ENCODE peak calls at places on chromosome 2, in nine cellular contexts. I is CD8-positive, alpha-beta memory T cell; C is trophoblast cell; L is islet precursor cell; T is stimulated activated CD4-positive, alpha-beta T cell treated with anti-CD3 and anti-CD28 coated beads, Interleukin-15, amount 100 ng/mL, for 1 hour; E is mesendoderm; O is BJ; U is H7; A is foreskin fibroblast. X is an unnamed sample.

GRCh38 chr2:69291004-69291650 is 95.9 kb downstream of the GFPT1 start:
- DNase-seq in U (no peak), I (no peak), O (no peak), C (no peak), E (no peak), L (no peak), A (no peak), T (no peak), X (no peak)

GRCh38 chr2:228681426-228681825 is 499.9 kb upstream of the SPHKAP start:
- DNase-seq in I (no peak), A (peak; percentile 49), U (peak; percentile 18), T (no peak), C (peak; percentile 68), L (no peak), E (peak; percentile 68), O (no peak), X (no peak)

GRCh38 chr2:159516241-159516758 is 100.0 kb downstream of the BAZ2B start:
- DNase-seq in E (peak; percentile 82), O (peak; percentile 12), U (peak; percentile 19), C (peak; percentile 43), L (no peak), A (no peak), I (peak; percentile 49), T (no peak), X (peak; percentile 5)

GRCh38 chr2:182858671-182859070 is 7.8 kb downstream of the FRZB start:
- DNase-seq in U (no peak), C (no peak), A (no peak), I (no peak), L (no peak), E (no peak), T (no peak), O (no peak), X (no peak)

GRCh38 chr2:41935004-41935401 is 112.8 kb upstream of the PKDCC start:
- DNase-seq in U (no peak), A (no peak), O (no peak), T (no peak), L (no peak), E (no peak), I (no peak), C (no peak), X (no peak)

GRCh38 chr2:9336534-9337354 is 86.6 kb downstream of the ITGB1BP1 start:
- DNase-seq in E (no peak), I (no peak), C (no peak), L (no peak), A (peak; percentile 94), U (no peak), O (peak; percentile 72), T (no peak), X (peak; percentile 28)

GRCh38 chr2:165898381-165898780 is 55.2 kb downstream of the TTC21B start:
- DNase-seq in E (no peak), U (no peak), I (no peak), O (peak; percentile 56), L (peak; percentile 65), C (peak; percentile 60), A (peak; percentile 63), T (no peak), X (no peak)

GRCh38 chr2:158518083-158518482 is 61.3 kb downstream of the PKP4 start:
- DNase-seq in E (no peak), U (no peak), C (peak; percentile 94), A (peak; percentile 40), T (no peak), O (no peak), I (no peak), L (peak; percentile 54), X (no peak)

GRCh38 chr2:240569523-240569997 is 1.3 kb downstream of the RNPEPL1 start:
- DNase-seq in C (no peak), O (no peak), U (no peak), A (no peak), L (no peak), T (no peak), I (peak; percentile 41), E (no peak), X (no peak)